ENCODE peak calls at places on chromosomes 1 and 21, in four cellular contexts. C, Q, L and W are unnamed samples.

GRCh38 chr1:51989582-51990477 is 670 bp downstream of the RAB3B start:
- DNase-seq in C (peak), Q (peak), L (no peak), W (no peak)

GRCh38 chr1:110237406-110238152 is 27.5 kb downstream of the KCNC4 start:
- DNase-seq in C (no peak), Q (no peak), L (no peak), W (no peak)

GRCh38 chr1:32894681-32895080 is 6.5 kb downstream of the TMEM54 start:
- DNase-seq in C (no peak), Q (peak), L (no peak), W (no peak)

GRCh38 chr1:244047739-244048565 is 3.1 kb upstream of the ZBTB18 start:
- DNase-seq in C (peak), Q (peak), L (peak), W (peak)

GRCh38 chr1:97379387-97380075 is 541.3 kb downstream of the DPYD start:
- DNase-seq in C (no peak), Q (no peak), L (peak), W (no peak)

GRCh38 chr1:98253145-98253544 is 332.3 kb upstream of the DPYD start:
- DNase-seq in C (peak), Q (no peak), L (no peak), W (no peak)

GRCh38 chr1:51331206-51332100 is 1.1 kb upstream of the TTC39A start:
- DNase-seq in C (peak), Q (no peak), L (peak), W (peak)

GRCh38 chr1:7292714-7293419 is 478.2 kb upstream of the VAMP3 start:
- DNase-seq in C (no peak), Q (no peak), L (no peak), W (no peak)

GRCh38 chr1:232542633-232543032 is 87.3 kb downstream of the SIPA1L2 start:
- DNase-seq in C (no peak), Q (peak), L (no peak), W (no peak)

GRCh38 chr1:11429226-11429625 is 49.7 kb upstream of the DISP3 start:
- DNase-seq in C (peak), Q (no peak), L (no peak), W (no peak)

GRCh38 chr1:53552981-53553733 is 94.0 kb downstream of the DMRTB1 start:
- DNase-seq in C (no peak), Q (no peak), L (no peak), W (no peak)

GRCh38 chr1:223393275-223394214 is at the start of gene CCDC185:
- DNase-seq in C (peak), Q (no peak), L (no peak), W (peak)

GRCh38 chr1:95117207-95118018 is at the start of gene TLCD4:
- DNase-seq in C (peak), Q (peak), L (peak), W (peak)

GRCh38 chr1:201329801-201330200 is 46.5 kb downstream of the PKP1 start:
- DNase-seq in C (no peak), Q (no peak), L (peak), W (no peak)

GRCh38 chr21:42230636-42231035 is 11.7 kb downstream of the ABCG1 start:
- DNase-seq in C (no peak), Q (no peak), L (no peak), W (no peak)

GRCh38 chr21:42231761-42232160 is 12.8 kb downstream of the ABCG1 start:
- DNase-seq in C (no peak), Q (no peak), L (no peak), W (no peak)

GRCh38 chr21:42233067-42233981 is 14.4 kb downstream of the ABCG1 start:
- DNase-seq in C (peak), Q (no peak), L (peak), W (no peak)

GRCh38 chr21:42234026-42234425 is 15.1 kb downstream of the ABCG1 start:
- DNase-seq in C (peak), Q (peak), L (no peak), W (no peak)

GRCh38 chr21:42232176-42232825 is 13.4 kb downstream of the ABCG1 start:
- DNase-seq in C (no peak), Q (no peak), L (no peak), W (no peak)
- TF ChIP-seq CTCF in C (no peak), Q (no peak), L (no peak), W (no peak)

DNA sequence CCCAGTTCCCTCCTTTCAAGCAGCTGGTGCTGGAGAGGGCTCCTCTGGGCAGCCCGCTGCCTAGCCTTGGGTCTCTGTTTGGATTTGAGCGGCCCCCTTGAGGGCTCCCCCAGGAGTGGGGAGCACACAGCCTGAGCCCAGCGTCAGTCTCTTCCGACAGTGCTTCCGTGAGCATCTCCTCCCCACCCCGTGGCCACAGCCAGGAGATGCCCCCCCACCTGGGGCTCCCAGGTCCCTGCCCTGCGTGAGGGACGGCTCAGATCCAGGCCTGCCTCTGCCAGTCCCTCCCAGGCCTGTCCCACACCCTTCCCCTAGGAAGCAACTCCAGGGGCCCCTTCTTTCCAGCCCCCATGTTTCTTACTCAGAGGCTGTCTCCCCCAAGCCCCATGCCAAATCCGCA is 3.5 kb downstream of the SAMD11 start:
- DNase-seq in C (no peak), Q (no peak), L (no peak), W (no peak)
- TF ChIP-seq EZH2 in C (no peak), Q (no peak), L (no peak), W (no peak)

GRCh38 chr1:76302711-76303347 is 228.3 kb downstream of the ST6GALNAC3 start:
- DNase-seq in C (no peak), Q (peak), L (no peak), W (no peak)
- H3K27ac ChIP-seq in C (no peak), Q (no peak), L (no peak), W (no peak)

DNA sequence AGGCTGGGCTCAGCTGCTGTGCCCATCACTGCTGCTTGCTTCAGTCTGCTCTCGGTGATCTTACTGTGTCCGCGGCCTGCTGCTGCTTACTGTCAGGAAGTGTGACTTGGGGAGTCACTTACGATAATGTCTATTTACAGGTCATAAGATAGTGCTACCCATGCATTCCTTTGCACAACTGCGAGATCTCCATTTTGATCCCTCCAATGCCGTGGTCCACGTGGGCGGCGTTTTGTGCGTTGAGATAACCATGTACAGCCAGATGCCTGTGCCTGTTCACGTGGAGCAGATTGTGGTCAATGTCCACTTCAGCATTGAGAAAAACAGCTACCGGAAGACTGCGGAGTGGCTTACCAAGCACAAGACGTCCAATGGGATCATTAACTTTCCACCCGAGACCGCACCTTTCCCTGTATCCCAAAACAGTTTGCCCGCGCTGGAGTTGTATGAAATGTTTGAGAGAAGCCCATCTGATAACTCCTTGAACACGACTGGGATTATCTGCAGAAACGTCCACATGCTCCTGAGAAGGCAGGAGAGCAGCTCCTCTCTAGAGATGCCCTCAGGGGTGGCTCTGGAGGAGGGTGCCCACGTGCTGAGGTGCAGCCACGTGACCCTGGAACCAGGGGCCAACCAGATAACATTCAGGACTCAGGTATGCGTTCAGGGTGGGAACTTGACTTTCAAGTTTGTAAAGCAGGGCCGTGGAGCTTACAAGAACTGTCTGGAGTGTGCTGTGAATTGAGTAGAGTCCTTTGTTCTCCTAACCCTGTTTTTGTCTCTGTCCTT is 24.4 kb upstream of the PWP2 start:
- DNase-seq in C (no peak), Q (no peak), L (no peak), W (peak)
- TF ChIP-seq CTCF in C (no peak), Q (no peak), L (no peak), W (no peak)

GRCh38 chr1:3072178-3072947 is 3.4 kb downstream of the PRDM16 start:
- DNase-seq in C (peak), Q (peak), L (no peak), W (no peak)

GRCh38 chr1:3071507-3072177 is 2.6 kb downstream of the PRDM16 start:
- DNase-seq in C (no peak), Q (no peak), L (no peak), W (no peak)

GRCh38 chr1:3074297-3074741 is 5.3 kb downstream of the PRDM16 start:
- DNase-seq in C (no peak), Q (peak), L (no peak), W (no peak)

GRCh38 chr1:3073520-3074296 is 4.7 kb downstream of the PRDM16 start:
- DNase-seq in C (peak), Q (peak), L (no peak), W (no peak)

DNA sequence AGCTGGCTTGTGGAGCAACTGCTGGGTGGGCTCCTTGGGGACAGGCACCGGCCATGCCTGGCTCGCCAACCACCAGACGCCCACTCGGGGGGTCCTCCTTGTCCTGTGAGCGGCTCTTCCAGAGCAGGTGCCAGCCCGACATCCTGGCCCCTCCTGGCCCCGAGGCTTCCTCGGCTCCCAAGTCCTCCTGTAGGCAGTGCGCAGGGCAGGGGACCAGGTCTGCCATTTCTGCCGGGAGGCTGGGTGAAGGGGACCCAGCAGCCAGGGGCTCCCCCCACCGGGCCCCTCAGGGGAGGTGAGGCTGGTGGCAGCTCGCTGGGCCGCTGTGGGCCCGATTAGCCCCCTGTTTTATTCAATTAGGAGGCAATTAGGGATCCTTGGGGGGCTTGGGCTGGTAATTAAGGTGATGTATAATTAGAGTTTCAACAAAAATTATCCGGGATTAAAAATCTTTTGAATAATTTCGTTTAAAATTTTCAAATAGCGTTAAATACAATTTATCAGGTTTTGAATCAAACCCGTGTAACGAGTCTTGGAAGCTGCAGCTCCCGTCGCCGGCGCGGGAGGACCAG is 4.0 kb downstream of the PRDM16 start:
- DNase-seq in C (no peak), Q (no peak), L (no peak), W (no peak)
- TF ChIP-seq EZH2 in C (peak), Q (no peak), L (no peak), W (no peak)

DNA sequence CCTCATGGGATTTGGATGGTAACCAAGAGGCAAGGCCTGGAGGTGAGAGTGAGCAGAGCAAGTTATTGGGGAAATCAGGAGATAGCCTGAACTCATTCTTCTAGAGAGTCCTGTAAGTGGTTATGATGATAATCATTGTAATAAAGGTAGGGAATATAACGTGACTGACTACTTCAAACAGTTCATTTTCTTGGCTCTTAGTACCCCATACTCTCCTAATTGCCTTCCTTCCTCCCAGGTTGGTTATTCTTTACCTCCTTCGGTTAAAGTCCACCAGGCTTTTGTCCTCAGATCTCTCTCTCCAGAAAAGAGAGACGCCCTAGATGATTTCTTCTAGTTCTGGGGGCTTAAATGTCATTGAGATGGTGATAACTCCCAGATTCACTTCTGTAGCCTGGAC is 35.3 kb downstream of the KIF1B start:
- DNase-seq in C (no peak), Q (no peak), L (no peak), W (no peak)
- H3K27ac ChIP-seq in C (peak), Q (no peak), L (no peak), W (no peak)

GRCh38 chr21:31195334-31196015 is 148.6 kb downstream of the TIAM1 start:
- DNase-seq in C (no peak), Q (no peak), L (no peak), W (no peak)

GRCh38 chr21:31196724-31197123 is 147.3 kb downstream of the TIAM1 start:
- DNase-seq in C (no peak), Q (no peak), L (no peak), W (no peak)

GRCh38 chr21:31193761-31194160 is 150.3 kb downstream of the TIAM1 start:
- DNase-seq in C (peak), Q (peak), L (no peak), W (no peak)

GRCh38 chr21:31191553-31191952 is 152.5 kb downstream of the TIAM1 start:
- DNase-seq in C (no peak), Q (no peak), L (no peak), W (no peak)

GRCh38 chr21:31194510-31195293 is 149.4 kb downstream of the TIAM1 start:
- DNase-seq in C (no peak), Q (no peak), L (no peak), W (no peak)
- TF ChIP-seq CTCF in C (no peak), Q (no peak), L (no peak), W (no peak)

GRCh38 chr1:9246841-9247785 is 12.5 kb downstream of the H6PD start:
- DNase-seq in C (peak), Q (no peak), L (no peak), W (no peak)
- TF ChIP-seq EZH2 in C (no peak), Q (no peak), L (no peak), W (no peak)